ENCODE peak calls at places on chromosome 10, in four cellular contexts. P is activated naive CD4-positive, alpha-beta T cell; H is left cardiac atrium; X is Caco-2. I is an unnamed sample.
A peak's percentile ranks its signal among the peaks of the same experiment; 100 is the strongest.

GRCh38 chr10:12412671-12413368 is 63.5 kb downstream of the CAMK1D start:
- DNase-seq in P (no peak), H (no peak), X (peak; percentile 26), I (no peak)

GRCh38 chr10:64271983-64272382 is 750.8 kb downstream of the REEP3 start:
- DNase-seq in P (no peak), H (no peak), X (no peak), I (no peak)

GRCh38 chr10:33483124-33483794 is 148.8 kb upstream of the NRP1 start:
- DNase-seq in P (no peak), H (no peak), X (no peak), I (no peak)

GRCh38 chr10:43208147-43209063 is 58.5 kb downstream of the RASGEF1A start:
- DNase-seq in P (no peak), H (peak; percentile 14), X (peak; percentile 32), I (no peak)

GRCh38 chr10:31929260-31929985 is 792 bp upstream of the ARHGAP12 start:
- DNase-seq in P (no peak), H (peak; percentile 58), X (peak; percentile 82), I (peak; percentile 69)

GRCh38 chr10:9437131-9437530 is 1382.6 kb downstream of the GATA3 start:
- DNase-seq in P (no peak), H (no peak), X (no peak), I (no peak)

GRCh38 chr10:52268790-52269189 is 45.3 kb upstream of the DKK1 start:
- DNase-seq in P (no peak), H (no peak), X (no peak), I (no peak)

GRCh38 chr10:100999742-101000601 is at the start of gene LZTS2:
- DNase-seq in P (no peak), H (peak; percentile 50), X (no peak), I (peak; percentile 55)

GRCh38 chr10:82856953-82857352 is 982.0 kb downstream of the NRG3 start:
- DNase-seq in P (no peak), H (no peak), X (no peak), I (no peak)

GRCh38 chr10:79340646-79341244 is 6.5 kb upstream of the PPIF start:
- DNase-seq in P (no peak), H (no peak), X (no peak), I (no peak)

GRCh38 chr10:37736120-37736519 is 121.3 kb downstream of the ZNF248 start:
- DNase-seq in P (no peak), H (no peak), X (no peak), I (no peak)

GRCh38 chr10:115829501-115830215 is 443.3 kb downstream of the GFRA1 start:
- DNase-seq in P (no peak), H (no peak), X (no peak), I (no peak)

GRCh38 chr10:17984563-17984962 is 32.8 kb downstream of the SLC39A12 start:
- DNase-seq in P (no peak), H (no peak), X (no peak), I (no peak)

GRCh38 chr10:71223365-71224058 is 11.1 kb downstream of the UNC5B start:
- DNase-seq in P (no peak), H (no peak), X (peak; percentile 33), I (no peak)

I was measured in adrenal gland.